ENCODE peak calls at places on chromosomes 11 and 22, in seven cellular contexts. One of them, this sample, is unnamed.

GRCh38 chr11:94815705-94816344 is 47.7 kb downstream of the AMOTL1 start:
- DNase-seq in SJSA1: no peak
- DNase-seq in retinal pigment epithelial cell: no peak
- DNase-seq in foreskin fibroblast: peak; percentile 24
- DNase-seq in coronary artery: no peak
- DNase-seq in AG04450: no peak
- DNase-seq in pancreas: no peak
- DNase-seq in this sample: no peak

GRCh38 chr22:18950141-18950540 is 14.0 kb upstream of the PRODH start:
- DNase-seq in foreskin fibroblast: no peak
- DNase-seq in retinal pigment epithelial cell: no peak
- DNase-seq in pancreas: no peak
- DNase-seq in coronary artery: no peak
- DNase-seq in SJSA1: no peak
- DNase-seq in AG04450: no peak
- DNase-seq in this sample: no peak

GRCh38 chr11:78595431-78596130 is 20.9 kb upstream of the NARS2 start:
- DNase-seq in pancreas: no peak
- DNase-seq in retinal pigment epithelial cell: no peak
- DNase-seq in AG04450: peak; percentile 15
- DNase-seq in foreskin fibroblast: peak; percentile 89
- DNase-seq in SJSA1: no peak
- DNase-seq in coronary artery: no peak
- DNase-seq in this sample: no peak

GRCh38 chr22:26610072-26610958 is 7.5 kb downstream of the CRYBB1 start:
- DNase-seq in AG04450: peak; percentile 90
- DNase-seq in pancreas: no peak
- DNase-seq in coronary artery: no peak
- DNase-seq in retinal pigment epithelial cell: no peak
- DNase-seq in foreskin fibroblast: peak; percentile 93
- DNase-seq in SJSA1: peak; percentile 82
- DNase-seq in this sample: no peak

GRCh38 chr11:1872267-1872985 is 19.3 kb downstream of the PRR33 start:
- DNase-seq in foreskin fibroblast: no peak
- DNase-seq in SJSA1: no peak
- DNase-seq in pancreas: no peak
- DNase-seq in retinal pigment epithelial cell: no peak
- DNase-seq in coronary artery: no peak
- DNase-seq in AG04450: no peak
- DNase-seq in this sample: no peak

GRCh38 chr11:19228956-19229355 is 11.8 kb downstream of the E2F8 start:
- DNase-seq in AG04450: no peak
- DNase-seq in coronary artery: no peak
- DNase-seq in pancreas: no peak
- DNase-seq in foreskin fibroblast: no peak
- DNase-seq in SJSA1: no peak
- DNase-seq in retinal pigment epithelial cell: no peak
- DNase-seq in this sample: no peak

GRCh38 chr11:43736502-43737193 is 56.1 kb downstream of the HSD17B12 start:
- DNase-seq in foreskin fibroblast: peak; percentile 31
- DNase-seq in retinal pigment epithelial cell: peak; percentile 76
- DNase-seq in SJSA1: peak; percentile 34
- DNase-seq in pancreas: no peak
- DNase-seq in coronary artery: no peak
- DNase-seq in AG04450: peak; percentile 39
- DNase-seq in this sample: no peak

GRCh38 chr11:66363187-66363601 is 8.4 kb downstream of the SLC29A2 start:
- DNase-seq in AG04450: no peak
- DNase-seq in coronary artery: no peak
- DNase-seq in foreskin fibroblast: no peak
- DNase-seq in SJSA1: no peak
- DNase-seq in pancreas: peak; percentile 10
- DNase-seq in retinal pigment epithelial cell: no peak
- DNase-seq in this sample: no peak

GRCh38 chr11:64122411-64123101 is 43.4 kb downstream of the MACROD1 start:
- DNase-seq in SJSA1: no peak
- DNase-seq in retinal pigment epithelial cell: no peak
- DNase-seq in AG04450: no peak
- DNase-seq in foreskin fibroblast: no peak
- DNase-seq in pancreas: no peak
- DNase-seq in coronary artery: no peak
- DNase-seq in this sample: no peak

GRCh38 chr11:116730568-116730967 is 42.2 kb downstream of the BUD13 start:
- DNase-seq in pancreas: no peak
- DNase-seq in foreskin fibroblast: peak; percentile 43
- DNase-seq in SJSA1: no peak
- DNase-seq in retinal pigment epithelial cell: no peak
- DNase-seq in AG04450: no peak
- DNase-seq in coronary artery: peak; percentile 56
- DNase-seq in this sample: no peak

GRCh38 chr11:92765965-92766371 is 203.5 kb upstream of the MTNR1B start:
- DNase-seq in pancreas: no peak
- DNase-seq in coronary artery: peak; percentile 73
- DNase-seq in AG04450: no peak
- DNase-seq in SJSA1: no peak
- DNase-seq in foreskin fibroblast: no peak
- DNase-seq in retinal pigment epithelial cell: no peak
- DNase-seq in this sample: peak; percentile 11

GRCh38 chr22:31119026-31119717 is 3.6 kb upstream of the INPP5J start:
- DNase-seq in pancreas: no peak
- DNase-seq in SJSA1: no peak
- DNase-seq in retinal pigment epithelial cell: no peak
- DNase-seq in foreskin fibroblast: no peak
- DNase-seq in AG04450: no peak
- DNase-seq in coronary artery: no peak
- DNase-seq in this sample: no peak

GRCh38 chr11:23022854-23023253 is 162.6 kb upstream of the CCDC179 start:
- DNase-seq in SJSA1: no peak
- DNase-seq in AG04450: no peak
- DNase-seq in pancreas: no peak
- DNase-seq in retinal pigment epithelial cell: no peak
- DNase-seq in coronary artery: no peak
- DNase-seq in foreskin fibroblast: no peak
- DNase-seq in this sample: no peak

GRCh38 chr11:126153999-126154398 is 57.5 kb downstream of the RPUSD4 start:
- DNase-seq in retinal pigment epithelial cell: no peak
- DNase-seq in pancreas: no peak
- DNase-seq in SJSA1: no peak
- DNase-seq in coronary artery: no peak
- DNase-seq in foreskin fibroblast: peak; percentile 90
- DNase-seq in AG04450: no peak
- DNase-seq in this sample: no peak

GRCh38 chr11:65859812-65860277 is 388 bp upstream of the MUS81 start:
- DNase-seq in foreskin fibroblast: peak; percentile 62
- DNase-seq in SJSA1: no peak
- DNase-seq in pancreas: no peak
- DNase-seq in coronary artery: no peak
- DNase-seq in retinal pigment epithelial cell: no peak
- DNase-seq in AG04450: no peak
- DNase-seq in this sample: no peak

GRCh38 chr22:38942702-38943101 is 14.7 kb upstream of the APOBEC3A start:
- DNase-seq in pancreas: no peak
- DNase-seq in AG04450: no peak
- DNase-seq in SJSA1: no peak
- DNase-seq in retinal pigment epithelial cell: no peak
- DNase-seq in foreskin fibroblast: no peak
- DNase-seq in coronary artery: no peak
- DNase-seq in this sample: no peak

GRCh38 chr11:33375688-33376311 is 118.6 kb downstream of the HIPK3 start:
- DNase-seq in retinal pigment epithelial cell: no peak
- DNase-seq in AG04450: no peak
- DNase-seq in SJSA1: no peak
- DNase-seq in foreskin fibroblast: peak; percentile 61
- DNase-seq in coronary artery: no peak
- DNase-seq in pancreas: no peak
- DNase-seq in this sample: no peak

GRCh38 chr11:60242607-60243292 is at the start of gene MS4A4E:
- DNase-seq in AG04450: no peak
- DNase-seq in SJSA1: no peak
- DNase-seq in retinal pigment epithelial cell: no peak
- DNase-seq in coronary artery: no peak
- DNase-seq in pancreas: no peak
- DNase-seq in foreskin fibroblast: no peak
- DNase-seq in this sample: no peak

GRCh38 chr11:19027829-19028595 is 32.5 kb downstream of the MRGPRX2 start:
- DNase-seq in AG04450: no peak
- DNase-seq in coronary artery: no peak
- DNase-seq in retinal pigment epithelial cell: no peak
- DNase-seq in foreskin fibroblast: peak; percentile 10
- DNase-seq in SJSA1: peak; percentile 16
- DNase-seq in pancreas: peak; percentile 70
- DNase-seq in this sample: no peak

GRCh38 chr11:35579557-35580396 is 38.5 kb upstream of the FJX1 start:
- DNase-seq in retinal pigment epithelial cell: no peak
- DNase-seq in AG04450: peak; percentile 94
- DNase-seq in pancreas: no peak
- DNase-seq in coronary artery: no peak
- DNase-seq in SJSA1: peak; percentile 95
- DNase-seq in foreskin fibroblast: peak; percentile 96
- DNase-seq in this sample: no peak

DNA sequence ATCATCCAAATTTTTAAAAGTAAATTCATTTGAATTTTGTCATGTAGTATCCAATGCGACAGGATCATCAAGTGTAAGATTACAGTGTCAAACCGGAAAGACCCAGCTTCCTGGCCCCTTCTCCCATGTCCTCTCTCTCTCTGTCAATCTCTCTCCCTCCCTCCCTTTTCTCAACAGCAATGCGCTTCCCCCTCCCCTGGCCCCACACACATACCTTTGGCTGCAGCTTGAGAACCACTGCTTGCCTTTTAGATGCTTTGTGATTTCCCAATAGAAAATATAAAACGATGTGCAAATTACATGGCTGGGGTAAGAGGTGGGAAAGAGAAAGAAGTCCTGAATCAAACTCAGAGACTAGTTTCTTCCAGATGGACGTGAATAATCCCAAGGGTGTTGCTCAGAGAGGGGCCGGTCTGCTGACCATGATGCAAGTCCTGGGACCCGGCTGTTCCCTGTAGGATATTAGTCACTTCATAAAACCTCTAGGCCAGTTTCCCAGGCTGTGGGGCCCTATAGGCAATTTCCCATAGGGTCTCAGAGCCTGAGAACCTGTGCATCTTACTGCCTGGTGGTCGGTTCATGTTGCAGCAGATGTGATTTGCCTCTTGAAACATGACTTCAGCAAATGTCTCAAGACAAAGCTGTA is 34.3 kb upstream of the ETS1 start:
- DNase-seq in coronary artery: no peak
- DNase-seq in AG04450: peak; percentile 83
- DNase-seq in foreskin fibroblast: peak; percentile 96
- DNase-seq in pancreas: no peak
- DNase-seq in retinal pigment epithelial cell: peak; percentile 78
- DNase-seq in SJSA1: no peak
- DNase-seq in this sample: peak; percentile 58
- H3K4me3 ChIP-seq in coronary artery: no peak overlapping the region
- H3K4me3 ChIP-seq in AG04450: no peak overlapping the region
- H3K4me3 ChIP-seq in foreskin fibroblast: no peak overlapping the region
- H3K4me3 ChIP-seq in pancreas: no peak overlapping the region
- H3K4me3 ChIP-seq in retinal pigment epithelial cell: no peak overlapping the region
- H3K4me3 ChIP-seq in SJSA1: no peak overlapping the region
- H3K4me3 ChIP-seq in this sample: no peak overlapping the region

DNA sequence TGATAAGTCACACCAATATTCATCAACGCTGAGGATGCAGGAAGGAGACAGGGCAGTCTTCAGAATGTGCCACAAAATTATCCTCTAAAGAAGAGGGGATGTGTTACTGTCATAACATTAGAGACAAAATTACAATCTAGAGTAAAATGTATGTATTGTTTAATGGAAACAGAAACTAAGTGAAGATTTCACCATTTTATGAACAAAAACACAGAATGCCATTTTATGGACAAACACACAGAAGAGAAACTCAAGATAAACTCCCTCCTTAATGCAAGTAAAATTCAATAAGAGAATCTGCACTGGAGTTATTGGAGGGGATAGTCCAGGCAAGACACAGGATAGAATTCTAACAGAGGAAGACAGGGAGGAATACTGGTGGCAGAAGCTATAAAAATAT is 62.8 kb downstream of the LARGE2 start:
- DNase-seq in coronary artery: no peak
- DNase-seq in pancreas: no peak
- DNase-seq in foreskin fibroblast: no peak
- DNase-seq in retinal pigment epithelial cell: no peak
- DNase-seq in SJSA1: no peak
- DNase-seq in AG04450: no peak
- DNase-seq in this sample: no peak
- H3K4me3 ChIP-seq in coronary artery: no peak overlapping the region
- H3K4me3 ChIP-seq in pancreas: no peak overlapping the region
- H3K4me3 ChIP-seq in foreskin fibroblast: no peak overlapping the region
- H3K4me3 ChIP-seq in retinal pigment epithelial cell: no peak overlapping the region
- H3K4me3 ChIP-seq in SJSA1: no peak overlapping the region
- H3K4me3 ChIP-seq in AG04450: no peak overlapping the region
- H3K4me3 ChIP-seq in this sample: no peak overlapping the region

DNA sequence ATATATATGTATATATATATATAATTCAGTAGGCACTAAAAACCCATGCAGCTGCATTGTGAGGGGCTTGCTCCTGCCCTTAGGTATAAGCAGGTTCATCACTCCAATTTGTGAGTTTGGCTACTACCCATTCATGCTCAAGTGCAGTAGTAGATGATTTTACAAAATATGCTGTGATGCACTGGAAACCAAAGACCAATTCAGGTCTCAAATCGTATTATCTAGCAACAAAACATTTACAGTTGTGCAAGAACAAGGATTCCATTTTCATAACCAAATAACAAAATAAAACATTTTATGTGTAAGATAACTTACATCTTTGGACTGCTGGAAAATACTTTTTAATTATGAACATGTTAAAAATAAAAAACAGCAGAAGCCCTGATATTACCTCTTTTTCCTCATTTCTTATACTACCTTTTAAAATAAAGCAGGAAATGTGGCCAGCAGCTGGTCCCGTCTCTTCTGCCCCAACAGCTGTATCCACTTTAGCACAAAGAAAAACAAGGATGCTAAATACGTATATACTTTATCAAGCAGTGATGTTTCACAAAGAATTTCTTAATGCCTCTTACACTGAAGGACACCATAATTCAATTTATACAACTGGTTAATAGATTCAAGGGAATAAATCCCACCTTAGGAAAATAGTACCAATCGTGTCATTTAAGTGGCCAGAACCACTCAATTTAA is 2.8 kb downstream of the CREBZF start:
- DNase-seq in pancreas: no peak
- DNase-seq in foreskin fibroblast: peak; percentile 58
- DNase-seq in retinal pigment epithelial cell: no peak
- DNase-seq in AG04450: no peak
- DNase-seq in SJSA1: no peak
- DNase-seq in coronary artery: no peak
- DNase-seq in this sample: no peak
- H3K4me3 ChIP-seq in pancreas: no peak overlapping the region
- H3K4me3 ChIP-seq in foreskin fibroblast: peak overlapping the region; percentile 88
- H3K4me3 ChIP-seq in retinal pigment epithelial cell: peak overlapping the region; percentile 79
- H3K4me3 ChIP-seq in AG04450: peak overlapping the region; percentile 91
- H3K4me3 ChIP-seq in SJSA1: peak overlapping the region; percentile 80
- H3K4me3 ChIP-seq in coronary artery: peak overlapping the region; percentile 77
- H3K4me3 ChIP-seq in this sample: peak overlapping the region; percentile 97

DNA sequence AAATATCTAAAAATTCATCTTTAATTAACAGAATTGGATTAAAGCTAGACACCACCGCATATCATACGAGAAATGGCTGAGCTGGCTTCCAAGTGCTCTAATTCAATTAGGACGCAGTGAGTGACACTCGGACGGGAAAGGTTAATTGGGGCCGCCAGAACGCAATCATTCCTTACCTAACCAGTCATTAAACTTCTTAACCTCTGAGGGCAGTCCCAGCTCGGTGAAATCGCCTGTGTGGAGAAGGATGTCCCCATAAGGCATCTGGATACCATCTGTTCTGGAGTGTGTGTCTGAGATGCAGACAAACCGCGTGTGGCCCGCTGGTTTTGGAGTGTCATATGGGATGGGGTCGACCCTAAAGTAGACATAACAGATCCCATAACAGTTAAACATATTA is 50.3 kb downstream of the MPPED2 start:
- DNase-seq in pancreas: no peak
- DNase-seq in retinal pigment epithelial cell: no peak
- DNase-seq in coronary artery: no peak
- DNase-seq in foreskin fibroblast: no peak
- DNase-seq in SJSA1: no peak
- DNase-seq in AG04450: no peak
- DNase-seq in this sample: no peak
- H3K4me3 ChIP-seq in pancreas: no peak overlapping the region
- H3K4me3 ChIP-seq in retinal pigment epithelial cell: no peak overlapping the region
- H3K4me3 ChIP-seq in coronary artery: no peak overlapping the region
- H3K4me3 ChIP-seq in foreskin fibroblast: no peak overlapping the region
- H3K4me3 ChIP-seq in SJSA1: no peak overlapping the region
- H3K4me3 ChIP-seq in AG04450: no peak overlapping the region
- H3K4me3 ChIP-seq in this sample: no peak overlapping the region

This sample was measured in gastrocnemius medialis.